ENCODE peak calls at places on chromosome 20, in six cellular contexts. One of them, this sample, is unnamed.

GRCh38 chr20:39716796-39717341 is 754.7 kb downstream of the DHX35 start:
- DNase-seq in uterus: no peak
- DNase-seq in NCI-H1092: no peak
- DNase-seq in fibroblast of lung: no peak
- DNase-seq in activated T-cell treated with anti-CD3 and anti-CD28 coated beads, Interleukin-2, amount 50 U/mL, for 72 hours: no peak
- DNase-seq in NCI-H510A: no peak
- DNase-seq in this sample: no peak

GRCh38 chr20:10466325-10466724 is 31.2 kb downstream of the SLX4IP start:
- DNase-seq in uterus: peak; percentile 19
- DNase-seq in NCI-H1092: no peak
- DNase-seq in fibroblast of lung: peak; percentile 20
- DNase-seq in activated T-cell treated with anti-CD3 and anti-CD28 coated beads, Interleukin-2, amount 50 U/mL, for 72 hours: no peak
- DNase-seq in NCI-H510A: no peak
- DNase-seq in this sample: no peak

GRCh38 chr20:63698739-63699465 is 2.5 kb downstream of the TNFRSF6B start:
- DNase-seq in uterus: peak; percentile 66
- DNase-seq in NCI-H1092: no peak
- DNase-seq in fibroblast of lung: peak; percentile 84
- DNase-seq in activated T-cell treated with anti-CD3 and anti-CD28 coated beads, Interleukin-2, amount 50 U/mL, for 72 hours: peak; percentile 60
- DNase-seq in NCI-H510A: no peak
- DNase-seq in this sample: peak; percentile 79

GRCh38 chr20:34237942-34238341 is 3.3 kb upstream of the ASIP start:
- DNase-seq in uterus: no peak
- DNase-seq in NCI-H1092: no peak
- DNase-seq in fibroblast of lung: no peak
- DNase-seq in activated T-cell treated with anti-CD3 and anti-CD28 coated beads, Interleukin-2, amount 50 U/mL, for 72 hours: no peak
- DNase-seq in NCI-H510A: no peak
- DNase-seq in this sample: no peak

GRCh38 chr20:44724423-44725091 is 9.4 kb downstream of the CCN5 start:
- DNase-seq in uterus: no peak
- DNase-seq in NCI-H1092: no peak
- DNase-seq in fibroblast of lung: no peak
- DNase-seq in activated T-cell treated with anti-CD3 and anti-CD28 coated beads, Interleukin-2, amount 50 U/mL, for 72 hours: no peak
- DNase-seq in NCI-H510A: no peak
- DNase-seq in this sample: no peak

GRCh38 chr20:58102252-58102651 is 126.2 kb downstream of the ANKRD60 start:
- DNase-seq in uterus: no peak
- DNase-seq in NCI-H1092: no peak
- DNase-seq in fibroblast of lung: peak; percentile 25
- DNase-seq in activated T-cell treated with anti-CD3 and anti-CD28 coated beads, Interleukin-2, amount 50 U/mL, for 72 hours: no peak
- DNase-seq in NCI-H510A: no peak
- DNase-seq in this sample: no peak

GRCh38 chr20:24773751-24774201 is 175.3 kb upstream of the CST7 start:
- DNase-seq in uterus: no peak
- DNase-seq in NCI-H1092: no peak
- DNase-seq in fibroblast of lung: peak; percentile 66
- DNase-seq in activated T-cell treated with anti-CD3 and anti-CD28 coated beads, Interleukin-2, amount 50 U/mL, for 72 hours: peak; percentile 55
- DNase-seq in NCI-H510A: no peak
- DNase-seq in this sample: peak; percentile 73

GRCh38 chr20:63268671-63269439 is 3.8 kb upstream of the ARFGAP1 start:
- DNase-seq in uterus: no peak
- DNase-seq in NCI-H1092: no peak
- DNase-seq in fibroblast of lung: no peak
- DNase-seq in activated T-cell treated with anti-CD3 and anti-CD28 coated beads, Interleukin-2, amount 50 U/mL, for 72 hours: no peak
- DNase-seq in NCI-H510A: no peak
- DNase-seq in this sample: no peak

GRCh38 chr20:4195499-4195898 is 180.1 kb upstream of the RNF24 start:
- DNase-seq in uterus: no peak
- DNase-seq in NCI-H1092: no peak
- DNase-seq in fibroblast of lung: peak; percentile 29
- DNase-seq in activated T-cell treated with anti-CD3 and anti-CD28 coated beads, Interleukin-2, amount 50 U/mL, for 72 hours: no peak
- DNase-seq in NCI-H510A: no peak
- DNase-seq in this sample: no peak

GRCh38 chr20:59696476-59696875 is 92.1 kb downstream of the PHACTR3 start:
- DNase-seq in uterus: no peak
- DNase-seq in NCI-H1092: no peak
- DNase-seq in fibroblast of lung: no peak
- DNase-seq in activated T-cell treated with anti-CD3 and anti-CD28 coated beads, Interleukin-2, amount 50 U/mL, for 72 hours: no peak
- DNase-seq in NCI-H510A: no peak
- DNase-seq in this sample: no peak

GRCh38 chr20:38032585-38033329 is 499 bp downstream of the TTI1 start:
- DNase-seq in uterus: no peak
- DNase-seq in NCI-H1092: no peak
- DNase-seq in fibroblast of lung: no peak
- DNase-seq in activated T-cell treated with anti-CD3 and anti-CD28 coated beads, Interleukin-2, amount 50 U/mL, for 72 hours: peak; percentile 69
- DNase-seq in NCI-H510A: no peak
- DNase-seq in this sample: no peak